ENCODE peak calls at places on chromosomes 16 and 17, in eight cellular contexts. J is ascending aorta, D is cardiac fibroblast, M is heart left ventricle, G is suprapubic skin, R is transverse colon, P is astrocyte of the spinal cord, Q is body of pancreas. F is an unnamed sample.

GRCh38 chr17:47801176-47801765 is 20.3 kb downstream of the OSBPL7 start:
- DNase-seq in Q (no peak), G (peak), D (no peak), R (no peak), J (no peak), M (no peak), P (no peak), F (no peak)

GRCh38 chr17:82407255-82407654 is 10.9 kb upstream of the HEXD start:
- DNase-seq in D (no peak), R (no peak), G (no peak), M (peak), J (no peak), P (peak), Q (no peak), F (no peak)

GRCh38 chr16:54584121-54584520 is 297.5 kb upstream of the IRX3 start:
- DNase-seq in J (no peak), Q (no peak), D (no peak), P (no peak), G (no peak), R (no peak), M (no peak), F (no peak)

GRCh38 chr17:14317383-14317782 is 16.5 kb downstream of the HS3ST3B1 start:
- DNase-seq in J (no peak), D (no peak), Q (no peak), M (no peak), G (no peak), R (no peak), P (no peak), F (no peak)

GRCh38 chr16:27330542-27330941 is 16.8 kb downstream of the IL4R start:
- DNase-seq in R (peak), D (peak), G (peak), Q (peak), J (no peak), M (peak), P (peak), F (no peak)

GRCh38 chr17:51947160-51947559 is 211.4 kb downstream of the CA10 start:
- DNase-seq in D (no peak), G (no peak), R (peak), Q (no peak), P (no peak), M (no peak), J (no peak), F (no peak)

GRCh38 chr16:65125322-65125721 is 3.5 kb upstream of the CDH11 start:
- DNase-seq in P (no peak), M (no peak), J (no peak), R (no peak), Q (no peak), G (no peak), D (no peak), F (no peak)

GRCh38 chr17:8846768-8847211 is 20.7 kb downstream of the PIK3R6 start:
- DNase-seq in G (no peak), D (peak), Q (no peak), R (no peak), M (no peak), J (no peak), P (peak), F (no peak)

GRCh38 chr16:346587-346986 is 5.9 kb downstream of the AXIN1 start:
- DNase-seq in M (no peak), G (no peak), Q (no peak), J (no peak), P (peak), R (no peak), D (peak), F (no peak)

GRCh38 chr16:2236362-2237075 is at the start of gene DNASE1L2:
- DNase-seq in Q (peak), J (no peak), R (no peak), P (no peak), M (no peak), G (no peak), D (no peak), F (no peak)

GRCh38 chr17:36705651-36706436 is 104.5 kb downstream of the MRM1 start:
- DNase-seq in G (no peak), M (no peak), P (peak), Q (peak), J (no peak), R (peak), D (peak), F (no peak)

GRCh38 chr16:85720319-85720637 is 30.6 kb downstream of the C16orf74 start:
- DNase-seq in R (peak), M (no peak), Q (peak), P (no peak), G (no peak), J (no peak), D (no peak), F (no peak)

GRCh38 chr17:78779848-78780247 is 2.2 kb downstream of the CYTH1 start:
- DNase-seq in R (peak), G (no peak), Q (no peak), D (no peak), P (no peak), J (no peak), M (peak), F (no peak)

GRCh38 chr17:45118691-45119090 is 13.6 kb downstream of the PLCD3 start:
- DNase-seq in P (no peak), G (no peak), R (no peak), Q (no peak), M (no peak), J (no peak), D (no peak), F (no peak)

GRCh38 chr17:45120558-45120957 is 11.8 kb downstream of the PLCD3 start:
- DNase-seq in J (no peak), D (no peak), P (no peak), Q (no peak), G (no peak), R (no peak), M (no peak), F (no peak)

GRCh38 chr17:45119964-45120363 is 12.4 kb downstream of the PLCD3 start:
- DNase-seq in Q (no peak), J (no peak), G (no peak), P (no peak), R (no peak), D (no peak), M (no peak), F (no peak)

GRCh38 chr17:45123076-45123770 is 9.1 kb downstream of the PLCD3 start:
- DNase-seq in R (no peak), G (no peak), J (no peak), D (no peak), M (no peak), P (no peak), Q (no peak), F (no peak)

DNA sequence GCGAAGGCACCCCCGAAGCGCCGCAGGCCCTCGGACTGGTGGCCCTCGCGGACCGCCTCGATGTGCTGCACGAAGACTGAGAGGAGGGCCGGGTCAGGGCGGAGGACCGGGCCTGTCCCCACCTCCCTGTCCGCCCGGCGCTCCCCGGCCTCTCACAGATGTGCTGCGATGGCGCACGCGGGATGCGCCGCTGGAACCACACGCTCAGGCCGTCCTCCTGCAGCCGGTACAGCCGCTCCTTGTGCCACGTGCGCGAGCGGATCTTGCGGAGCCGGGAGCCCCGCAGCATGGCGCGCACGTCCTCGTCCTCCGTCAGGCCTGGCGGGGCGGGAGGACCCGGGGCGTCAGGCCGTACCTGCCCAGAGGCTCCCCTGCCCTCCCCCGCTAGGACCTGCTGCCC is 11.3 kb downstream of the PLCD3 start:
- DNase-seq in J (no peak), G (no peak), R (no peak), D (no peak), Q (no peak), M (no peak), P (no peak), F (no peak)
- TF ChIP-seq CTCF in J (no peak), G (no peak), R (no peak), D (no peak), Q (no peak), M (no peak), P (no peak), F (no peak)

GRCh38 chr17:79836952-79837887 is 2.0 kb downstream of the CBX4 start:
- DNase-seq in R (peak), J (no peak), M (peak), Q (peak), G (no peak), P (peak), D (peak), F (no peak)

GRCh38 chr17:79840204-79840988 is 1.2 kb upstream of the CBX4 start:
- DNase-seq in R (peak), G (no peak), J (no peak), P (peak), D (peak), M (peak), Q (peak), F (no peak)

GRCh38 chr17:79839363-79840203 is at the start of gene CBX4:
- DNase-seq in P (peak), R (peak), M (peak), D (peak), Q (peak), J (peak), G (peak), F (peak)

GRCh38 chr17:79837888-79838540 is 1.2 kb downstream of the CBX4 start:
- DNase-seq in D (no peak), P (no peak), Q (peak), M (no peak), R (peak), G (no peak), J (no peak), F (no peak)

DNA sequence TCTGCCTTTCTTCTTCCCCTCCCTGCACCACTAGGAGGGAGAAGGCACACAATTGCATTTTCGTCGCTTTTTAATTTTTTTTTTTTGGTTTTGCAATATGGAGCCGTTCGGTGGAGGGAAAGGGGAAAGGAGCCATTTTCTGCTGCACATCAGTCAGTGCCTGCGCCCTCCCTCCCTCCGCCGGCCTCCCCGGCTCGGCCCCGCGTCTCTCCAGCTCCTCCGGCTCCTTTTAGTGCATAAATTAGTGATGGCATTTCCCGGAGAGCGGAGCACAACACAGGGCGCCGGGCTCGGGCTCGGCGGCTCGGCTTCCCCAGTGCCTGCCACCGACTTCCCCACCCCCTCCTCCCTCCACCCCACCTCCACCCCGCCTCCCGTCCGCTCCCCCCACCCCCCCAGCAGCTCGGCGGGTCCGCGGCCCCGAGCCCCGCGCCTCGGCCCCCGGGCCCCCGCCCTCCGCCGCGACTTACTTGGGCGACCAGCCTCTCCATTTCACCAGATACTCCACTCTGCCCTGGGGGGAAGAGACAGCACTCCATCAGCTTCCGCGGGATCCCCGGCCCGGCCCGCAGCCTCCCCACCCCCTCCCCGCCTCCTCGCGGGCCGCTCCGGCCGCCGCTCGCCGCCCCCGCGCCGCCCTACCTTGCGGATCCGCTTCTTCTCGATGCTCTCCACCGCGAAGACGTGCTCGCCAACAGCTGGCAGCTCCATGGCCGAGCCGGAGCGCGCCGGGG is 532 bp downstream of the CBX4 start:
- DNase-seq in G (no peak), D (peak), J (no peak), Q (peak), R (peak), M (peak), P (peak), F (no peak)
- TF ChIP-seq CTCF in G (no peak), D (peak), J (no peak), Q (peak), R (no peak), M (no peak), P (no peak), F (peak)

GRCh38 chr17:80386341-80386740 is 28.6 kb upstream of the ENDOV start:
- DNase-seq in P (no peak), Q (no peak), D (no peak), G (no peak), R (no peak), J (no peak), M (no peak), F (no peak)

GRCh38 chr17:80387071-80387470 is 27.9 kb upstream of the ENDOV start:
- DNase-seq in R (no peak), M (no peak), P (no peak), J (no peak), G (no peak), Q (no peak), D (no peak), F (no peak)

GRCh38 chr17:80388601-80389000 is 26.4 kb upstream of the ENDOV start:
- DNase-seq in J (no peak), G (no peak), D (no peak), M (no peak), R (no peak), P (no peak), Q (no peak), F (no peak)

GRCh38 chr17:80388175-80388574 is 26.8 kb upstream of the ENDOV start:
- DNase-seq in M (no peak), Q (no peak), D (no peak), G (no peak), J (no peak), R (no peak), P (no peak), F (no peak)

DNA sequence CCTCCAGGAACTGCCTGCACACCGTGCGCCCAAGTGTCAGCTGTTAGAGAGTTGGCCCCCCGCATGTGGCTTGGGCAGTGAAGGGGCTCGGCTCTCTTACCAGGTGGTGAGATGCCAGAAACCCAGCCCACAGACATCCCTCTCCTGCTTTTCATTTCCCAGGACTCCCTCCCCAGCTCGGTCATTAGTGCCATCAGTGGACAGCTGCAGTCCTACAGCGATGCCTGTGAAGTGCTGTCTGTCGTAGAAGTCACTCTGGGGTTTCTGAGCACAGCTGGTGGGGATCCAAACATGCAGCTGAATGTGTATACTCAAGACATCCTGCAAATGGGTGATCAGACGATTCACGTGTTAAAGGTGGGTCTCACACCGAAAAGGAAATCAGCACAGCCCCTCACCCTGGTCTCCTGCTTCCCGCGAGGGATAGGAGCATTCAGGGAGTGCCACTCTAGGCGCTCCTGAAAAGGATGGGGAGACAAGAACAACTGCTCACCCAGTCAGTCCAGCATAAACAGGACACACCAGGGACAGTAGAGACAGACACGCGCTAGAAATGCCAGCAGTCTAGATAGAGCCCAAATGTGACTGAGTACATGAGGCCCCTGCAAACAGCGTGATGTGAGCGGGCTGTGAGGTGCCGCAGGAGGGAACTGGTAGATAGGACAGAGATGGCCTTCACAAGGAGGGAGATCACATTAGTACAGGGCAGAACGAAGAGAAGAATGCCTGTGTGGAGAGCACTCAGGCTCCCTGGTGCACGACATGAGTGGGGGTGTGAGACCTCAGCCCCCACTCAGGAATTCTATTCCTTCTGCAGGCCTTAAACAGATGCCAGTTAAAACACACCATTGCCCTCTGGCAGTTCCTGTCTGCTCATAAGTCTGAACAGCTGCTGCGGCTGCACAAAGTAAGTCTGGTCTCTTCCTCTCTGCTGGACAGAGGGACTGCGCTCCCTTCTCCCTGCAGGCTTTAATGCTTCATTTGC is 25.7 kb upstream of the ENDOV start:
- DNase-seq in R (no peak), D (no peak), M (no peak), P (peak), J (no peak), G (no peak), Q (no peak), F (no peak)
- TF ChIP-seq CTCF in R (no peak), D (no peak), M (no peak), P (no peak), J (no peak), G (no peak), Q (no peak), F (no peak)

DNA sequence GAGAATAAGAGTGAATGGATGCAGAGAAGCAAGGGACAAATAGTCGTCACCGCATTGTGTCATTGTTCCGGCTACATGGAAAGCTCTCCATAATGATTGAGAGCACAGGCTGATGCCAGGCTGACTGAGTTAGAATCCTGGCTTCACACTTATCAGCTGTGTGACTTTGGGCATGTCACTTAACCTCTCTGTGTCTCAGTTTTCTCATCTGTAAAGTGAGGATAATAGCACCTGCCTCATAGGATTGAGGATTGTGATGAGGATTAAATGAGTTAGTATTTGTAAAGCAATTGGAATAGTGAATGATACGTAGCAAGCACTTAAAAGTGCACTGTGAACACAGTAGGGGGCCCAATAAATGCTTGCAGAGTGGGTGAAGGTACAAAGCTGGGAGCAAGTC is 45.7 kb upstream of the LYRM9 start:
- DNase-seq in P (no peak), Q (no peak), R (no peak), J (no peak), M (no peak), G (no peak), D (no peak), F (no peak)
- TF ChIP-seq CTCF in P (no peak), Q (no peak), R (no peak), J (no peak), M (no peak), G (no peak), D (no peak), F (no peak)

GRCh38 chr17:19939993-19940721 is 37.5 kb downstream of the AKAP10 start:
- DNase-seq in P (no peak), J (no peak), R (no peak), Q (no peak), D (no peak), M (no peak), G (no peak), F (no peak)
- TF ChIP-seq CTCF in P (no peak), J (no peak), R (no peak), Q (no peak), D (no peak), M (no peak), G (no peak), F (no peak)

GRCh38 chr17:40059729-40060475 is 2.9 kb upstream of the THRA start:
- DNase-seq in R (no peak), P (no peak), G (no peak), J (no peak), D (no peak), Q (no peak), M (no peak), F (no peak)
- TF ChIP-seq CTCF in R (no peak), P (no peak), G (no peak), J (no peak), D (no peak), Q (no peak), M (no peak), F (no peak)

GRCh38 chr16:70018254-70018653 is 67.1 kb downstream of the CLEC18A start:
- DNase-seq in Q (peak), D (peak), R (peak), P (no peak), J (no peak), G (no peak), M (peak), F (no peak)
- TF ChIP-seq CTCF in Q (no peak), D (peak), R (peak), P (peak), J (no peak), G (no peak), M (peak), F (peak)

DNA sequence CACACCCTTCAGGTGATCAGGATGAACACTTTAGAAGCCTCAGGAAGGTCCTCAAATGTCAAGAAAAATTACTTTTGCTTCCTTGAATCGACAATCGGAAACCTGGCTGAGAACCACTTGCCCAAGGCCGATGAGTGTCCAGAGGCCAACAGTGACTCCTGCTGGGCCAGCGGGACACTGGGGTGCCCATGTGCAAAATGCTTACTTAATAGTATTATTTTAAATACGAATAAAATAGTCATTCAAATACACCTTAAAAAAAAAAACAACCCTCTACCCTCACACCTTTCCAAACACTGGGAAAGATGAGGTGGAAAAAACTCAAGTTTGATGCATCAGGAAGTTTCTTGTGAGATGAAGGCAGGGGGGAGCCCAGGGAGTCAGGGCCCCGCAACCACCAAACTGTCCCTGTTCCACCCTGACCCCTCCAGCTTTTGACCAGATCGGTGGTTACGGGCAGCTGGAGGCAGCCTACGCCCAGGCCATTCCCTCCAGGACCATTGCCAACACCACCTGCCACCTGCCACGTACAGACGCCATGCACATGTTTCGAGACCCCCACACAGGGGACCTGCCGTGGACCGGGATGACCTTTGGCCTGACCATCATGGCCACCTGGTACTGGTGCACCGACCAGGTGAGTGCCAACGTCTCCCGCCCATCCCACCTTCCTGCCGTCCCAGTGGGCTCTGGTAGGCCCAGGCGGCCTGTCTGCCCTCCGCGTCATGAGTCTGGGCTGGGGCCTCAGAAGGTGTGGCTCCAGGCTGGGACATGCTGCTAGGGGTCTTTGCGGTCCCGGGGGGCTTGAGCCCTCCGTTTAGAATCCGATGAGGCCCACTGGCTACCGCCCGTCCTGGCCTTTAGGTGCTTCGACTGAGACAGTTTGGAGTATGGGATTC is 18.9 kb downstream of the SLC5A10 start:
- DNase-seq in G (no peak), R (no peak), M (no peak), P (no peak), Q (no peak), D (no peak), J (no peak), F (no peak)
- TF ChIP-seq CTCF in G (no peak), R (no peak), M (no peak), P (no peak), Q (no peak), D (no peak), J (no peak), F (peak)

DNA sequence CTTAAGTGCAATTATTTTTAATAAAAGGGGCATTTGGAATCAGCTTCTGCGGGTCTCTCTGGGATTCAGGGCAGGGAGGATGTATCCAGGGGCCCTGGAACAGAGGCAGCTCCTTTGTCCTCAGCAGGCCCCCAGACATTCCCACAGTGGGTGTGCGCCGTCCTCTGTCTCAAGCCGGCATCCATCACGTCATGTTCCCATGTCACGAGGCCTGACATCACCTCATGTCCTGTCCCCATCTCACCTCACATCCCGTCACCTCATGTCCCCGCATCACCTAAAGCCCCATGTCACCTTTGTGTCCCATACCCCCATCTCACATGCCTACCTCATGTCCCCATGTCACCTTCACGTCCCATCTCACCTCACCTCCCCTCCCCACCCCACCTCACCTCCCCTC is 18.5 kb downstream of the GAA start:
- DNase-seq in J (no peak), D (no peak), M (no peak), G (peak), Q (no peak), R (no peak), P (no peak), F (no peak)
- TF ChIP-seq CTCF in J (no peak), D (no peak), M (no peak), G (no peak), Q (no peak), R (no peak), P (no peak), F (no peak)